ENCODE peak calls at places on chromosomes 13 and 19, in nine cellular contexts. G is HepG2; J is astrocyte of the spinal cord; Z is astrocyte of the cerebellum; K is activated CD8-positive, alpha-beta T cell treated with anti-CD3 and anti-CD28 coated beads for 36 hours; V is AG09309; D is heart left ventricle; A is neural crest cell; P is ovary. H is an unnamed sample.

GRCh38 chr13:28602580-28602979 is 56.4 kb upstream of the POMP start:
- DNase-seq in G (no peak), J (no peak), Z (no peak), K (no peak), V (no peak), D (no peak), A (no peak), P (no peak), H (no peak)

GRCh38 chr13:27442071-27442647 is 8.2 kb downstream of the MTIF3 start:
- DNase-seq in G (no peak), J (no peak), Z (no peak), K (peak), V (no peak), D (no peak), A (no peak), P (no peak), H (no peak)

GRCh38 chr19:15479391-15480345 is at the start of gene PGLYRP2:
- DNase-seq in G (peak), J (no peak), Z (no peak), K (peak), V (no peak), D (peak), A (no peak), P (no peak), H (no peak)

GRCh38 chr19:29526730-29527499 is 1.1 kb downstream of the VSTM2B start:
- DNase-seq in G (no peak), J (no peak), Z (no peak), K (peak), V (no peak), D (no peak), A (no peak), P (no peak), H (peak)

GRCh38 chr13:94993608-94994007 is 281.3 kb upstream of the SOX21 start:
- DNase-seq in G (no peak), J (no peak), Z (peak), K (no peak), V (no peak), D (no peak), A (no peak), P (no peak), H (no peak)

GRCh38 chr13:36766295-36766694 is 52.7 kb upstream of the RFXAP start:
- DNase-seq in G (peak), J (peak), Z (peak), K (no peak), V (no peak), D (no peak), A (no peak), P (no peak), H (no peak)

GRCh38 chr19:39401549-39402416 is 4.9 kb upstream of the ZFP36 start:
- DNase-seq in G (peak), J (peak), Z (no peak), K (peak), V (no peak), D (no peak), A (no peak), P (peak), H (peak)

GRCh38 chr19:17420267-17420924 is 549 bp downstream of the MVB12A start:
- DNase-seq in G (no peak), J (peak), Z (no peak), K (peak), V (no peak), D (peak), A (peak), P (peak), H (peak)

GRCh38 chr13:30551194-30551593 is 66.5 kb upstream of the USPL1 start:
- DNase-seq in G (peak), J (peak), Z (no peak), K (no peak), V (peak), D (no peak), A (no peak), P (no peak), H (peak)

GRCh38 chr19:33795370-33796163 is 1.1 kb upstream of the KCTD15 start:
- DNase-seq in G (peak), J (peak), Z (peak), K (peak), V (no peak), D (peak), A (peak), P (peak), H (peak)

GRCh38 chr13:31431722-31432137 is 232.0 kb downstream of the B3GLCT start:
- DNase-seq in G (peak), J (peak), Z (peak), K (peak), V (no peak), D (peak), A (peak), P (peak), H (peak)

GRCh38 chr13:48858523-48858922 is 117.2 kb upstream of the FNDC3A start:
- DNase-seq in G (no peak), J (no peak), Z (no peak), K (no peak), V (no peak), D (no peak), A (no peak), P (no peak), H (no peak)

DNA sequence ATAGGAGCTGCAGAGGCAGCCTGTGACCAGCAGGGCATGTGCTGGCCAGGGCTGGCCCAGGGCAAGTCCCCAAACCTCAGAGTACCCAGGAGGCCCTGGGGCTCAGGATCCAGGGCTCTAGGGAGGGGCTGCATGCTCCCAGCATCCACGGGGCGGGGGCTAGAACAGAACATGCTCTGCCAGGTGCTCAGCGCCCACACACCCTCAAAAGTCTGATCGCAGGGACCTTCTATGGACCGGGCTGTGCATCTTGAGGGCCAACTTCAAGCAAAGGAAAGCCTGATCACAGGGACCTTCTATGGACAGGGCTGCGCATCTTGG is 33.5 kb downstream of the ELL start:
- DNase-seq in G (no peak), J (no peak), Z (no peak), K (no peak), V (no peak), D (no peak), A (no peak), P (no peak), H (no peak)
- TF ChIP-seq CTCF in G (no peak), J (peak), Z (peak), K (peak), V (no peak), D (no peak), A (no peak), P (no peak), H (no peak)

GRCh38 chr19:3440082-3440481 is 40.2 kb downstream of the SMIM24 start:
- DNase-seq in G (peak), J (no peak), Z (no peak), K (peak), V (no peak), D (no peak), A (no peak), P (no peak), H (peak)
- TF ChIP-seq CTCF in G (peak), J (peak), Z (peak), K (peak), V (peak), D (peak), A (peak), P (no peak), H (peak)

GRCh38 chr19:38373907-38374331 is 452 bp upstream of the PSMD8 start:
- DNase-seq in G (no peak), J (no peak), Z (no peak), K (no peak), V (no peak), D (no peak), A (no peak), P (no peak), H (no peak)
- TF ChIP-seq CTCF in G (no peak), J (no peak), Z (no peak), K (no peak), V (no peak), D (no peak), A (no peak), P (no peak), H (no peak)

GRCh38 chr19:5578094-5578846 is 10.5 kb upstream of the TINCR start:
- DNase-seq in G (peak), J (no peak), Z (no peak), K (peak), V (no peak), D (peak), A (peak), P (peak), H (peak)
- TF ChIP-seq CTCF in G (peak), J (peak), Z (peak), K (peak), V (peak), D (peak), A (peak), P (peak), H (peak)

GRCh38 chr19:35247526-35248309 is 1.1 kb upstream of the LSR start:
- DNase-seq in G (peak), J (no peak), Z (no peak), K (peak), V (no peak), D (peak), A (no peak), P (peak), H (no peak)
- TF ChIP-seq CTCF in G (peak), J (peak), Z (no peak), K (peak), V (no peak), D (peak), A (peak), P (no peak), H (no peak)